ENCODE peak calls at places on chromosomes 6 and 20, in nine cellular contexts. W is T-cell; O is ACHN; T is HFFc6; G is naive B cell; I is AG08395; J is AG08396; N is activated CD4-positive, alpha-beta T cell treated with anti-CD3 and anti-CD28 coated beads for 4 hours; U is C1 segment of cervical spinal cord. M is an unnamed sample.

GRCh38 chr6:84007871-84008270 is 25.7 kb upstream of the MRAP2 start:
- DNase-seq in W (no peak), O (no peak), T (no peak), G (no peak), I (no peak), J (no peak), N (no peak), U (no peak), M (no peak)

GRCh38 chr6:144624246-144624645 is 339.1 kb downstream of the UTRN start:
- DNase-seq in W (no peak), O (no peak), T (no peak), G (no peak), I (no peak), J (no peak), N (no peak), U (no peak), M (no peak)

GRCh38 chr6:83615025-83615999 is 93.6 kb downstream of the SNAP91 start:
- DNase-seq in W (no peak), O (peak; percentile 38), T (no peak), G (peak; percentile 15), I (peak; percentile 42), J (peak; percentile 20), N (no peak), U (no peak), M (no peak)

GRCh38 chr6:9455794-9456193 is 959.1 kb downstream of the TFAP2A start:
- DNase-seq in W (no peak), O (no peak), T (no peak), G (no peak), I (no peak), J (no peak), N (no peak), U (no peak), M (no peak)

GRCh38 chr6:92380803-92381601 is 1038.4 kb downstream of the EPHA7 start:
- DNase-seq in W (no peak), O (no peak), T (no peak), G (no peak), I (no peak), J (no peak), N (no peak), U (no peak), M (no peak)

GRCh38 chr6:3138341-3138740 is 19.0 kb downstream of the TUBB2A start:
- DNase-seq in W (no peak), O (no peak), T (no peak), G (no peak), I (no peak), J (no peak), N (no peak), U (no peak), M (no peak)

GRCh38 chr20:37295001-37295400 is 5.5 kb downstream of the MANBAL start:
- DNase-seq in W (no peak), O (peak; percentile 97), T (peak; percentile 99), G (no peak), I (peak; percentile 96), J (peak; percentile 89), N (no peak), U (no peak), M (peak; percentile 43)

GRCh38 chr6:85396159-85396808 is 53.6 kb upstream of the NT5E start:
- DNase-seq in W (no peak), O (no peak), T (no peak), G (no peak), I (no peak), J (no peak), N (no peak), U (no peak), M (no peak)

GRCh38 chr20:24568842-24569241 is 99.4 kb downstream of the SYNDIG1 start:
- DNase-seq in W (no peak), O (no peak), T (no peak), G (no peak), I (no peak), J (no peak), N (no peak), U (no peak), M (no peak)

GRCh38 chr6:23621026-23621425 is 505.0 kb upstream of the NRSN1 start:
- DNase-seq in W (no peak), O (no peak), T (no peak), G (no peak), I (no peak), J (no peak), N (no peak), U (no peak), M (no peak)

GRCh38 chr6:4780360-4780812 is 4.2 kb downstream of the CDYL start:
- DNase-seq in W (no peak), O (peak; percentile 15), T (peak; percentile 29), G (no peak), I (no peak), J (no peak), N (no peak), U (no peak), M (peak; percentile 31)

GRCh38 chr6:388202-388903 is 3.2 kb upstream of the IRF4 start:
- DNase-seq in W (no peak), O (no peak), T (no peak), G (no peak), I (no peak), J (no peak), N (no peak), U (no peak), M (no peak)

GRCh38 chr6:56143796-56144195 is 103.6 kb downstream of the COL21A1 start:
- DNase-seq in W (no peak), O (no peak), T (no peak), G (no peak), I (no peak), J (no peak), N (no peak), U (no peak), M (no peak)

M was measured in activated CD4-positive, alpha-beta memory T cell treated with anti-CD3 and anti-CD28 coated beads for 36 hours.